ENCODE peak calls at places on chromosomes 11 and 22, in five cellular contexts. One of them, this sample, is unnamed.

GRCh38 chr22:46891382-46891951 is 129.0 kb downstream of the TBC1D22A start:
- DNase-seq in stimulated activated CD8-positive, alpha-beta memory T cell treated with anti-CD3 and anti-CD28 coated beads, Interleukin-2, amount 100 ng/mL, for 1 hour: no peak
- DNase-seq in heart right ventricle: no peak
- DNase-seq in left ventricle myocardium superior: no peak
- DNase-seq in prostate gland: no peak
- DNase-seq in this sample: no peak

GRCh38 chr11:69355346-69355940 is 61.5 kb downstream of the MYEOV start:
- DNase-seq in stimulated activated CD8-positive, alpha-beta memory T cell treated with anti-CD3 and anti-CD28 coated beads, Interleukin-2, amount 100 ng/mL, for 1 hour: no peak
- DNase-seq in heart right ventricle: no peak
- DNase-seq in left ventricle myocardium superior: peak; percentile 18
- DNase-seq in prostate gland: no peak
- DNase-seq in this sample: no peak

GRCh38 chr11:58006940-58007339 is 16.7 kb upstream of the OR9Q1 start:
- DNase-seq in stimulated activated CD8-positive, alpha-beta memory T cell treated with anti-CD3 and anti-CD28 coated beads, Interleukin-2, amount 100 ng/mL, for 1 hour: no peak
- DNase-seq in heart right ventricle: no peak
- DNase-seq in left ventricle myocardium superior: no peak
- DNase-seq in prostate gland: no peak
- DNase-seq in this sample: peak; percentile 29

GRCh38 chr11:726278-726915 is 20.4 kb downstream of the EPS8L2 start:
- DNase-seq in stimulated activated CD8-positive, alpha-beta memory T cell treated with anti-CD3 and anti-CD28 coated beads, Interleukin-2, amount 100 ng/mL, for 1 hour: no peak
- DNase-seq in heart right ventricle: no peak
- DNase-seq in left ventricle myocardium superior: peak; percentile 50
- DNase-seq in prostate gland: peak; percentile 75
- DNase-seq in this sample: peak; percentile 53

GRCh38 chr22:41563051-41563711 is 2.4 kb downstream of the CSDC2 start:
- DNase-seq in stimulated activated CD8-positive, alpha-beta memory T cell treated with anti-CD3 and anti-CD28 coated beads, Interleukin-2, amount 100 ng/mL, for 1 hour: no peak
- DNase-seq in heart right ventricle: no peak
- DNase-seq in left ventricle myocardium superior: peak; percentile 56
- DNase-seq in prostate gland: no peak
- DNase-seq in this sample: peak; percentile 80

GRCh38 chr11:133947298-133947905 is 9.4 kb downstream of the IGSF9B start:
- DNase-seq in stimulated activated CD8-positive, alpha-beta memory T cell treated with anti-CD3 and anti-CD28 coated beads, Interleukin-2, amount 100 ng/mL, for 1 hour: no peak
- DNase-seq in heart right ventricle: peak; percentile 65
- DNase-seq in left ventricle myocardium superior: peak; percentile 73
- DNase-seq in prostate gland: no peak
- DNase-seq in this sample: peak; percentile 52

GRCh38 chr11:64571410-64572091 is 19.5 kb upstream of the SLC22A12 start:
- DNase-seq in stimulated activated CD8-positive, alpha-beta memory T cell treated with anti-CD3 and anti-CD28 coated beads, Interleukin-2, amount 100 ng/mL, for 1 hour: no peak
- DNase-seq in heart right ventricle: no peak
- DNase-seq in left ventricle myocardium superior: peak; percentile 9
- DNase-seq in prostate gland: peak; percentile 36
- DNase-seq in this sample: no peak

GRCh38 chr11:90747057-90747456 is 524.2 kb upstream of the CHORDC1 start:
- DNase-seq in stimulated activated CD8-positive, alpha-beta memory T cell treated with anti-CD3 and anti-CD28 coated beads, Interleukin-2, amount 100 ng/mL, for 1 hour: no peak
- DNase-seq in heart right ventricle: no peak
- DNase-seq in left ventricle myocardium superior: no peak
- DNase-seq in prostate gland: no peak
- DNase-seq in this sample: no peak

GRCh38 chr11:72012897-72013721 is 14.4 kb downstream of the IL18BP start:
- DNase-seq in stimulated activated CD8-positive, alpha-beta memory T cell treated with anti-CD3 and anti-CD28 coated beads, Interleukin-2, amount 100 ng/mL, for 1 hour: no peak
- DNase-seq in heart right ventricle: peak; percentile 72
- DNase-seq in left ventricle myocardium superior: peak; percentile 85
- DNase-seq in prostate gland: peak; percentile 79
- DNase-seq in this sample: peak; percentile 91

GRCh38 chr11:118916842-118917388 is 8.8 kb downstream of the BCL9L start:
- DNase-seq in stimulated activated CD8-positive, alpha-beta memory T cell treated with anti-CD3 and anti-CD28 coated beads, Interleukin-2, amount 100 ng/mL, for 1 hour: no peak
- DNase-seq in heart right ventricle: peak; percentile 57
- DNase-seq in left ventricle myocardium superior: peak; percentile 80
- DNase-seq in prostate gland: peak; percentile 75
- DNase-seq in this sample: peak; percentile 60

GRCh38 chr11:127485541-127485940 is 485.0 kb upstream of the KIRREL3 start:
- DNase-seq in stimulated activated CD8-positive, alpha-beta memory T cell treated with anti-CD3 and anti-CD28 coated beads, Interleukin-2, amount 100 ng/mL, for 1 hour: no peak
- DNase-seq in heart right ventricle: no peak
- DNase-seq in left ventricle myocardium superior: no peak
- DNase-seq in prostate gland: no peak
- DNase-seq in this sample: peak; percentile 45

GRCh38 chr22:50136431-50137047 is 34.0 kb upstream of the PANX2 start:
- DNase-seq in stimulated activated CD8-positive, alpha-beta memory T cell treated with anti-CD3 and anti-CD28 coated beads, Interleukin-2, amount 100 ng/mL, for 1 hour: no peak
- DNase-seq in heart right ventricle: no peak
- DNase-seq in left ventricle myocardium superior: no peak
- DNase-seq in prostate gland: peak; percentile 57
- DNase-seq in this sample: no peak

GRCh38 chr22:35380537-35381423 is at the start of gene HMOX1:
- DNase-seq in stimulated activated CD8-positive, alpha-beta memory T cell treated with anti-CD3 and anti-CD28 coated beads, Interleukin-2, amount 100 ng/mL, for 1 hour: no peak
- DNase-seq in heart right ventricle: peak; percentile 87
- DNase-seq in left ventricle myocardium superior: peak; percentile 95
- DNase-seq in prostate gland: peak; percentile 83
- DNase-seq in this sample: peak; percentile 72

GRCh38 chr22:49331878-49332277 is 495.8 kb downstream of the BRD1 start:
- DNase-seq in stimulated activated CD8-positive, alpha-beta memory T cell treated with anti-CD3 and anti-CD28 coated beads, Interleukin-2, amount 100 ng/mL, for 1 hour: no peak
- DNase-seq in heart right ventricle: no peak
- DNase-seq in left ventricle myocardium superior: no peak
- DNase-seq in prostate gland: no peak
- DNase-seq in this sample: no peak

GRCh38 chr11:34154059-34154875 is 48.8 kb downstream of the NAT10 start:
- DNase-seq in stimulated activated CD8-positive, alpha-beta memory T cell treated with anti-CD3 and anti-CD28 coated beads, Interleukin-2, amount 100 ng/mL, for 1 hour: no peak
- DNase-seq in heart right ventricle: no peak
- DNase-seq in left ventricle myocardium superior: no peak
- DNase-seq in prostate gland: no peak
- DNase-seq in this sample: no peak

GRCh38 chr11:123587044-123587443 is 67.4 kb downstream of the SCN3B start:
- DNase-seq in stimulated activated CD8-positive, alpha-beta memory T cell treated with anti-CD3 and anti-CD28 coated beads, Interleukin-2, amount 100 ng/mL, for 1 hour: no peak
- DNase-seq in heart right ventricle: no peak
- DNase-seq in left ventricle myocardium superior: no peak
- DNase-seq in prostate gland: no peak
- DNase-seq in this sample: no peak

GRCh38 chr11:130606781-130607511 is 158.5 kb downstream of the ADAMTS15 start:
- DNase-seq in stimulated activated CD8-positive, alpha-beta memory T cell treated with anti-CD3 and anti-CD28 coated beads, Interleukin-2, amount 100 ng/mL, for 1 hour: no peak
- DNase-seq in heart right ventricle: no peak
- DNase-seq in left ventricle myocardium superior: peak; percentile 68
- DNase-seq in prostate gland: no peak
- DNase-seq in this sample: no peak

GRCh38 chr11:66457826-66458225 is 8.9 kb upstream of the PELI3 start:
- DNase-seq in stimulated activated CD8-positive, alpha-beta memory T cell treated with anti-CD3 and anti-CD28 coated beads, Interleukin-2, amount 100 ng/mL, for 1 hour: no peak
- DNase-seq in heart right ventricle: no peak
- DNase-seq in left ventricle myocardium superior: no peak
- DNase-seq in prostate gland: no peak
- DNase-seq in this sample: no peak

GRCh38 chr22:44710474-44711235 is 8.7 kb downstream of the PRR5 start:
- DNase-seq in stimulated activated CD8-positive, alpha-beta memory T cell treated with anti-CD3 and anti-CD28 coated beads, Interleukin-2, amount 100 ng/mL, for 1 hour: no peak
- DNase-seq in heart right ventricle: no peak
- DNase-seq in left ventricle myocardium superior: no peak
- DNase-seq in prostate gland: no peak
- DNase-seq in this sample: no peak

GRCh38 chr11:63793163-63793562 is 20.1 kb upstream of the SPINDOC start:
- DNase-seq in stimulated activated CD8-positive, alpha-beta memory T cell treated with anti-CD3 and anti-CD28 coated beads, Interleukin-2, amount 100 ng/mL, for 1 hour: no peak
- DNase-seq in heart right ventricle: no peak
- DNase-seq in left ventricle myocardium superior: no peak
- DNase-seq in prostate gland: no peak
- DNase-seq in this sample: no peak

GRCh38 chr22:25970348-25970995 is 198.8 kb upstream of the SEZ6L start:
- DNase-seq in stimulated activated CD8-positive, alpha-beta memory T cell treated with anti-CD3 and anti-CD28 coated beads, Interleukin-2, amount 100 ng/mL, for 1 hour: no peak
- DNase-seq in heart right ventricle: peak; percentile 45
- DNase-seq in left ventricle myocardium superior: peak; percentile 59
- DNase-seq in prostate gland: no peak
- DNase-seq in this sample: no peak

GRCh38 chr22:44309137-44309536 is 3.6 kb downstream of the SHISAL1 start:
- DNase-seq in stimulated activated CD8-positive, alpha-beta memory T cell treated with anti-CD3 and anti-CD28 coated beads, Interleukin-2, amount 100 ng/mL, for 1 hour: no peak
- DNase-seq in heart right ventricle: no peak
- DNase-seq in left ventricle myocardium superior: peak; percentile 51
- DNase-seq in prostate gland: no peak
- DNase-seq in this sample: peak; percentile 95

GRCh38 chr11:82775736-82776346 is 42.2 kb upstream of the FAM181B start:
- DNase-seq in stimulated activated CD8-positive, alpha-beta memory T cell treated with anti-CD3 and anti-CD28 coated beads, Interleukin-2, amount 100 ng/mL, for 1 hour: no peak
- DNase-seq in heart right ventricle: no peak
- DNase-seq in left ventricle myocardium superior: no peak
- DNase-seq in prostate gland: no peak
- DNase-seq in this sample: no peak

GRCh38 chr22:42418811-42419243 is 13.4 kb downstream of the NFAM1 start:
- DNase-seq in stimulated activated CD8-positive, alpha-beta memory T cell treated with anti-CD3 and anti-CD28 coated beads, Interleukin-2, amount 100 ng/mL, for 1 hour: no peak
- DNase-seq in heart right ventricle: no peak
- DNase-seq in left ventricle myocardium superior: no peak
- DNase-seq in prostate gland: no peak
- DNase-seq in this sample: no peak

GRCh38 chr11:70650075-70650909 is 252.0 kb downstream of the CTTN start:
- DNase-seq in stimulated activated CD8-positive, alpha-beta memory T cell treated with anti-CD3 and anti-CD28 coated beads, Interleukin-2, amount 100 ng/mL, for 1 hour: no peak
- DNase-seq in heart right ventricle: peak; percentile 75
- DNase-seq in left ventricle myocardium superior: peak; percentile 63
- DNase-seq in prostate gland: peak; percentile 46
- DNase-seq in this sample: peak; percentile 56

GRCh38 chr22:40414838-40415505 is 44.6 kb downstream of the SGSM3 start:
- DNase-seq in stimulated activated CD8-positive, alpha-beta memory T cell treated with anti-CD3 and anti-CD28 coated beads, Interleukin-2, amount 100 ng/mL, for 1 hour: no peak
- DNase-seq in heart right ventricle: no peak
- DNase-seq in left ventricle myocardium superior: no peak
- DNase-seq in prostate gland: no peak
- DNase-seq in this sample: no peak

GRCh38 chr11:69131644-69132300 is 24.0 kb upstream of the SMIM38 start:
- DNase-seq in stimulated activated CD8-positive, alpha-beta memory T cell treated with anti-CD3 and anti-CD28 coated beads, Interleukin-2, amount 100 ng/mL, for 1 hour: no peak
- DNase-seq in heart right ventricle: peak; percentile 76
- DNase-seq in left ventricle myocardium superior: peak; percentile 73
- DNase-seq in prostate gland: peak; percentile 87
- DNase-seq in this sample: peak; percentile 52

GRCh38 chr11:3129591-3130268 is 35.4 kb downstream of the OSBPL5 start:
- DNase-seq in stimulated activated CD8-positive, alpha-beta memory T cell treated with anti-CD3 and anti-CD28 coated beads, Interleukin-2, amount 100 ng/mL, for 1 hour: no peak
- DNase-seq in heart right ventricle: no peak
- DNase-seq in left ventricle myocardium superior: no peak
- DNase-seq in prostate gland: no peak
- DNase-seq in this sample: no peak

GRCh38 chr11:66904055-66904454 is 47.2 kb downstream of the LRFN4 start:
- DNase-seq in stimulated activated CD8-positive, alpha-beta memory T cell treated with anti-CD3 and anti-CD28 coated beads, Interleukin-2, amount 100 ng/mL, for 1 hour: no peak
- DNase-seq in heart right ventricle: no peak
- DNase-seq in left ventricle myocardium superior: no peak
- DNase-seq in prostate gland: no peak
- DNase-seq in this sample: no peak

GRCh38 chr11:110026823-110027626 is 66.2 kb upstream of the ZC3H12C start:
- DNase-seq in stimulated activated CD8-positive, alpha-beta memory T cell treated with anti-CD3 and anti-CD28 coated beads, Interleukin-2, amount 100 ng/mL, for 1 hour: no peak
- DNase-seq in heart right ventricle: no peak
- DNase-seq in left ventricle myocardium superior: no peak
- DNase-seq in prostate gland: no peak
- DNase-seq in this sample: no peak

GRCh38 chr11:73135346-73136284 is 6.5 kb downstream of the FCHSD2 start:
- DNase-seq in stimulated activated CD8-positive, alpha-beta memory T cell treated with anti-CD3 and anti-CD28 coated beads, Interleukin-2, amount 100 ng/mL, for 1 hour: no peak
- DNase-seq in heart right ventricle: no peak
- DNase-seq in left ventricle myocardium superior: no peak
- DNase-seq in prostate gland: no peak
- DNase-seq in this sample: no peak

GRCh38 chr11:116544721-116545120 is 228.1 kb downstream of the BUD13 start:
- DNase-seq in stimulated activated CD8-positive, alpha-beta memory T cell treated with anti-CD3 and anti-CD28 coated beads, Interleukin-2, amount 100 ng/mL, for 1 hour: no peak
- DNase-seq in heart right ventricle: no peak
- DNase-seq in left ventricle myocardium superior: no peak
- DNase-seq in prostate gland: no peak
- DNase-seq in this sample: no peak

GRCh38 chr22:23237841-23238240 is 57.5 kb downstream of the BCR start:
- DNase-seq in stimulated activated CD8-positive, alpha-beta memory T cell treated with anti-CD3 and anti-CD28 coated beads, Interleukin-2, amount 100 ng/mL, for 1 hour: no peak
- DNase-seq in heart right ventricle: no peak
- DNase-seq in left ventricle myocardium superior: no peak
- DNase-seq in prostate gland: no peak
- DNase-seq in this sample: no peak